ENCODE peak calls at places on chromosome 21, in four cellular contexts. One of them, this sample, is unnamed.

GRCh38 chr21:15809818-15810217 is 80.0 kb downstream of the USP25 start:
- DNase-seq in K562: no peak
- DNase-seq in HepG2: no peak
- DNase-seq in WTC11: no peak
- DNase-seq in this sample: no peak

GRCh38 chr21:36237441-36237840 is 80.8 kb downstream of the DOP1B start:
- DNase-seq in HepG2: no peak
- DNase-seq in WTC11: no peak
- DNase-seq in K562: no peak
- DNase-seq in this sample: no peak

GRCh38 chr21:25133939-25134338 is 473.3 kb downstream of the MRPL39 start:
- DNase-seq in HepG2: no peak
- DNase-seq in K562: no peak
- DNase-seq in WTC11: no peak
- DNase-seq in this sample: no peak

GRCh38 chr21:41133896-41134522 is 34.0 kb upstream of the BACE2 start:
- DNase-seq in HepG2: peak
- DNase-seq in K562: peak
- DNase-seq in WTC11: no peak
- DNase-seq in this sample: peak

GRCh38 chr21:16841917-16842316 is 670.9 kb upstream of the CXADR start:
- DNase-seq in K562: no peak
- DNase-seq in WTC11: no peak
- DNase-seq in HepG2: no peak
- DNase-seq in this sample: no peak

GRCh38 chr21:21096956-21097355 is 98.7 kb downstream of the NCAM2 start:
- DNase-seq in K562: peak
- DNase-seq in WTC11: no peak
- DNase-seq in HepG2: no peak
- DNase-seq in this sample: no peak

GRCh38 chr21:41965447-41966340 is 11.9 kb upstream of the C2CD2 start:
- DNase-seq in HepG2: no peak
- DNase-seq in WTC11: no peak
- DNase-seq in K562: no peak
- DNase-seq in this sample: no peak

GRCh38 chr21:39132248-39132647 is 51.0 kb downstream of the PSMG1 start:
- DNase-seq in K562: no peak
- DNase-seq in WTC11: no peak
- DNase-seq in HepG2: peak
- DNase-seq in this sample: no peak

GRCh38 chr21:46515109-46515508 is 56.4 kb downstream of the DIP2A start:
- DNase-seq in HepG2: no peak
- DNase-seq in WTC11: no peak
- DNase-seq in K562: no peak
- DNase-seq in this sample: no peak

GRCh38 chr21:36889401-36889800 is 77.1 kb downstream of the HLCS start:
- DNase-seq in K562: no peak
- DNase-seq in WTC11: no peak
- DNase-seq in HepG2: no peak
- DNase-seq in this sample: no peak

GRCh38 chr21:21156919-21157318 is 158.7 kb downstream of the NCAM2 start:
- DNase-seq in WTC11: no peak
- DNase-seq in HepG2: no peak
- DNase-seq in K562: no peak
- DNase-seq in this sample: no peak

GRCh38 chr21:32994305-32994704 is 31.4 kb upstream of the OLIG2 start:
- DNase-seq in HepG2: no peak
- DNase-seq in WTC11: no peak
- DNase-seq in K562: peak
- DNase-seq in this sample: peak

GRCh38 chr21:34771512-34772028 is 102.8 kb downstream of the CLIC6 start:
- DNase-seq in WTC11: no peak
- DNase-seq in K562: no peak
- DNase-seq in HepG2: peak
- DNase-seq in this sample: no peak

GRCh38 chr21:29376556-29376955 is 77.8 kb downstream of the BACH1 start:
- DNase-seq in HepG2: peak
- DNase-seq in K562: peak
- DNase-seq in WTC11: peak
- DNase-seq in this sample: peak

GRCh38 chr21:42500736-42501135 is 4.7 kb upstream of the RSPH1 start:
- DNase-seq in K562: no peak
- DNase-seq in HepG2: no peak
- DNase-seq in WTC11: no peak
- DNase-seq in this sample: no peak

GRCh38 chr21:26124421-26124833 is 46.1 kb downstream of the APP start:
- DNase-seq in WTC11: no peak
- DNase-seq in HepG2: no peak
- DNase-seq in K562: no peak
- DNase-seq in this sample: no peak

GRCh38 chr21:27590271-27590670 is 623.4 kb upstream of the ADAMTS5 start:
- DNase-seq in WTC11: no peak
- DNase-seq in HepG2: no peak
- DNase-seq in K562: no peak
- DNase-seq in this sample: no peak
- TF ChIP-seq ELF4 in WTC11: no peak
- TF ChIP-seq ELF4 in HepG2: no peak
- TF ChIP-seq ELF4 in K562: no peak
- TF ChIP-seq ELF4 in this sample: no peak

DNA sequence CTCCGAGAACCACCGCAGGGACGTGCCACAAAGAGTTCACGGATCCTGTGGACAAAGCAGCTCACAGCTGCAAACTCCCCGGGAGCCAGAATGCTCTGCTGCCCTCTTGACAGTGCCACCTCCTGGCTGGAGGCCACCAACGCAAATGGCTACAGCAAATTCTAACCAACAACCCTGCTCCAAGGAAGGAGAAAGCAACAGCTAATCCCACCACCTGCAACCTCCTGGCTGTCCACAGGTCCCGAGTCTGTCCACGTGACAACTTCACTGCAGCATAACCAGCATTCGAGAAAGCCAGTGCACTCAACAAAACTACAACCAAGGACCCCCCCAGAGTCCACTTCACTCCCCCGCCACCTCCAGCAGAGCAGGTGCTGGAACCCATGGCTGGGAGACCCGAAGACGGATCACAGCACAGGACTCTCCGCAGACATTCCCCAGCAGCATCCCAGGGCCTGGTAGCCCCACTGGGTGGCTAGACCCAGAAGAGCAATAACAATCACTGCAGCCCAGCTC is 17.3 kb downstream of the POFUT2 start:
- DNase-seq in K562: no peak
- DNase-seq in WTC11: peak
- DNase-seq in HepG2: no peak
- DNase-seq in this sample: no peak
- TF ChIP-seq ELF4 in K562: no peak
- TF ChIP-seq ELF4 in WTC11: no peak
- TF ChIP-seq ELF4 in HepG2: no peak
- TF ChIP-seq ELF4 in this sample: no peak

GRCh38 chr21:14591882-14592281 is 45.8 kb upstream of the SAMSN1 start:
- DNase-seq in HepG2: no peak
- DNase-seq in WTC11: no peak
- DNase-seq in K562: no peak
- DNase-seq in this sample: no peak
- TF ChIP-seq ELF4 in HepG2: no peak
- TF ChIP-seq ELF4 in WTC11: no peak
- TF ChIP-seq ELF4 in K562: no peak
- TF ChIP-seq ELF4 in this sample: no peak

GRCh38 chr21:31879251-31879650 is 6.4 kb downstream of the HUNK start:
- DNase-seq in K562: no peak
- DNase-seq in HepG2: no peak
- DNase-seq in WTC11: no peak
- DNase-seq in this sample: no peak

GRCh38 chr21:31878831-31879230 is 6.0 kb downstream of the HUNK start:
- DNase-seq in K562: no peak
- DNase-seq in WTC11: no peak
- DNase-seq in HepG2: no peak
- DNase-seq in this sample: no peak

GRCh38 chr21:31880816-31881215 is 8.0 kb downstream of the HUNK start:
- DNase-seq in K562: no peak
- DNase-seq in WTC11: no peak
- DNase-seq in HepG2: no peak
- DNase-seq in this sample: no peak

GRCh38 chr21:31877558-31877957 is 4.7 kb downstream of the HUNK start:
- DNase-seq in HepG2: no peak
- DNase-seq in K562: no peak
- DNase-seq in WTC11: no peak
- DNase-seq in this sample: no peak

GRCh38 chr21:31879911-31880310 is 7.1 kb downstream of the HUNK start:
- DNase-seq in WTC11: no peak
- DNase-seq in K562: no peak
- DNase-seq in HepG2: no peak
- DNase-seq in this sample: no peak
- TF ChIP-seq ELF4 in WTC11: no peak
- TF ChIP-seq ELF4 in K562: no peak
- TF ChIP-seq ELF4 in HepG2: no peak
- TF ChIP-seq ELF4 in this sample: no peak